ENCODE peak calls at places on chromosomes 4 and X, in four cellular contexts. N is stimulated activated CD4-positive, alpha-beta T cell treated with anti-CD3 and anti-CD28 coated beads, Interleukin-15, amount 100 ng/mL, for 1 hour; G is HS-5; W is AG08395. Y is an unnamed sample.

GRCh38 chr4:91058345-91058744 is 931.2 kb downstream of the CCSER1 start:
- DNase-seq in N (no peak), G (peak; percentile 44), W (no peak), Y (no peak)

GRCh38 chr4:82754546-82755165 is 43.9 kb downstream of the SCD5 start:
- DNase-seq in N (no peak), G (no peak), W (no peak), Y (no peak)

GRCh38 chr4:139866270-139866962 is 200.8 kb downstream of the MGST2 start:
- DNase-seq in N (no peak), G (no peak), W (no peak), Y (no peak)

GRCh38 chr4:164368894-164369293 is 385.0 kb upstream of the SMIM31 start:
- DNase-seq in N (no peak), G (no peak), W (no peak), Y (no peak)

GRCh38 chr4:174764105-174764729 is 64.8 kb downstream of the GLRA3 start:
- DNase-seq in N (no peak), G (peak; percentile 32), W (peak; percentile 21), Y (no peak)

GRCh38 chrX:40552768-40553167 is 28.0 kb upstream of the ATP6AP2 start:
- DNase-seq in N (no peak), G (no peak), W (no peak), Y (no peak)

GRCh38 chr4:63361628-63362027 is 1047.6 kb downstream of the TECRL start:
- DNase-seq in N (no peak), G (no peak), W (no peak), Y (no peak)

GRCh38 chrX:120305531-120306145 is 5.6 kb downstream of the TMEM255A start:
- DNase-seq in N (no peak), G (no peak), W (peak; percentile 8), Y (no peak)

GRCh38 chrX:34810364-34810763 is 132.2 kb upstream of the FAM47B start:
- DNase-seq in N (no peak), G (peak; percentile 25), W (peak; percentile 43), Y (no peak)